ENCODE peak calls at places on chromosomes 6 and 20, in nine cellular contexts. T is heart left ventricle, P is body of pancreas, A is uterus, W is breast epithelium, J is transverse colon, E is tibial nerve, M is spleen, G is IMR-90. N is an unnamed sample.
A peak's percentile ranks its signal among the peaks of the same experiment; 100 is the strongest.

GRCh38 chr6:49453221-49453620 is 9.8 kb downstream of the MMUT start:
- DNase-seq in G (no peak), T (no peak), W (no peak), J (no peak), M (no peak), A (no peak), P (no peak), E (no peak), N (no peak)

GRCh38 chr20:22775671-22776139 is 191.3 kb upstream of the FOXA2 start:
- DNase-seq in T (no peak), P (no peak), A (no peak), M (no peak), G (peak; percentile 65), E (no peak), J (no peak), W (no peak), N (no peak)

GRCh38 chr6:116764557-116764960 is 960 bp downstream of the FAM162B start:
- DNase-seq in E (no peak), M (no peak), A (peak; percentile 17), W (no peak), J (no peak), G (peak; percentile 9), P (no peak), T (peak; percentile 19), N (peak; percentile 18)

GRCh38 chr6:84763397-84764331 is 734 bp downstream of the TBX18 start:
- DNase-seq in A (peak; percentile 39), J (no peak), T (no peak), G (peak; percentile 14), W (no peak), M (no peak), E (peak; percentile 51), P (no peak), N (no peak)

GRCh38 chr20:41395669-41396664 is 29.3 kb upstream of the EMILIN3 start:
- DNase-seq in E (no peak), M (no peak), J (no peak), W (no peak), A (no peak), P (no peak), T (peak; percentile 54), G (peak; percentile 10), N (no peak)

GRCh38 chr6:45491048-45491447 is 113.3 kb upstream of the SUPT3H start:
- DNase-seq in A (no peak), J (no peak), E (no peak), W (no peak), G (peak; percentile 68), M (no peak), P (no peak), T (no peak), N (no peak)

GRCh38 chr6:452301-453067 is 60.9 kb downstream of the IRF4 start:
- DNase-seq in T (no peak), M (no peak), J (no peak), P (peak; percentile 22), G (no peak), E (peak; percentile 27), A (no peak), W (no peak), N (no peak)

GRCh38 chr20:45406260-45407066 is 1.6 kb upstream of the DBNDD2 start:
- DNase-seq in P (peak; percentile 70), A (peak; percentile 78), W (peak; percentile 78), J (peak; percentile 84), M (peak; percentile 85), T (peak; percentile 91), G (no peak), E (peak; percentile 54), N (peak; percentile 61)

GRCh38 chr6:68990313-68990712 is 355.2 kb downstream of the ADGRB3 start:
- DNase-seq in G (no peak), P (no peak), M (no peak), A (no peak), E (no peak), T (no peak), J (no peak), W (no peak), N (no peak)

GRCh38 chr6:104686550-104687155 is 173.1 kb downstream of the HACE1 start:
- DNase-seq in M (no peak), J (no peak), E (no peak), T (no peak), G (no peak), W (no peak), P (no peak), A (no peak), N (no peak)

GRCh38 chr6:52087498-52087999 is at the start of gene PKHD1:
- DNase-seq in T (no peak), G (peak; percentile 13), J (peak; percentile 25), E (no peak), M (no peak), W (no peak), A (no peak), P (peak; percentile 74), N (no peak)

GRCh38 chr6:106360410-106360988 is at the start of gene CRYBG1:
- DNase-seq in A (peak; percentile 33), E (no peak), J (peak; percentile 86), G (no peak), M (peak; percentile 91), T (peak; percentile 25), P (peak; percentile 82), W (peak; percentile 83), N (peak; percentile 55)

GRCh38 chr6:32375739-32376529 is 4.2 kb upstream of the TSBP1 start:
- DNase-seq in J (no peak), G (no peak), T (no peak), E (no peak), P (no peak), M (no peak), W (no peak), A (no peak), N (no peak)

GRCh38 chr6:125597411-125598253 is 151.8 kb upstream of the HEY2 start:
- DNase-seq in P (peak; percentile 5), A (no peak), E (no peak), G (no peak), M (no peak), W (no peak), J (peak; percentile 48), T (no peak), N (no peak)

DNA sequence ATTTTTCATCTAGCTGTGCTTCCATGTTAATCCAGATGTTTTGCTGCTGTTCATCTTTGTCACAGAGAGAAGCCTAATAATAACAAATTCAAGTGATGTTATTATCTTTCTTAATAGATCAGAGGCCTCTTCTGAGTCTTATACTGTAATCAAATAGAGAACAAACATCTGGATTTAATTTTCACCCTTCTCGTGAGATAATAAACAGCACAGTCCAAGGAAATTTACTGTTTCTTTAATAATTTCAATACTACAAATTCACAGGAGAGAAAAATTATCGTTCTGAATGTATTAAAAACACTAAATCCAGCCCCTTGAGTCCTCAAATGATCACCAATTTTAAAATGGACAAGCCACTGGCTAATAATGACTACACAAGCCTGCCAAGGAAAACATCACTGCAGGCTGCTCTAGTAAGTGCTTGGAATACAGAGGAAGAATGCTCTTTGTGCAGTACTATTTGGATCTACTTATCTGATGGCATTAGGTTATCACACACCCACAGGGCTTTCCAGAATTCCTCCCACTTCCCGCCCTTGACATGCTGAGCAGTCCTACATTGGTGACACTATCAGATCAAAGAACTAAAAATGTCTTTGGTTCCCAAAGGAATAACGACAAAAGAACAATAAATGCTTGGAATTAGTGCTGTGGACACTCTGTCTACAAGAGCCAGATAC is 38.2 kb downstream of the SYNE1 start:
- DNase-seq in J (no peak), A (no peak), M (no peak), P (no peak), E (no peak), G (peak; percentile 21), W (no peak), T (peak; percentile 31), N (no peak)
- TF ChIP-seq POLR2A in J (no peak), A (no peak), M (no peak), P (no peak), E (no peak), G (no peak), W (no peak), T (no peak), N (no peak)

GRCh38 chr6:147274776-147275175 is 70.6 kb downstream of the STXBP5 start:
- DNase-seq in J (no peak), E (no peak), W (no peak), A (no peak), T (no peak), P (no peak), M (no peak), G (no peak), N (no peak)
- H3K27ac ChIP-seq in J (no peak overlapping the region), E (no peak overlapping the region), W (no peak overlapping the region), A (no peak overlapping the region), T (no peak overlapping the region), P (no peak overlapping the region), M (no peak overlapping the region), G (no peak overlapping the region), N (no peak overlapping the region)

DNA sequence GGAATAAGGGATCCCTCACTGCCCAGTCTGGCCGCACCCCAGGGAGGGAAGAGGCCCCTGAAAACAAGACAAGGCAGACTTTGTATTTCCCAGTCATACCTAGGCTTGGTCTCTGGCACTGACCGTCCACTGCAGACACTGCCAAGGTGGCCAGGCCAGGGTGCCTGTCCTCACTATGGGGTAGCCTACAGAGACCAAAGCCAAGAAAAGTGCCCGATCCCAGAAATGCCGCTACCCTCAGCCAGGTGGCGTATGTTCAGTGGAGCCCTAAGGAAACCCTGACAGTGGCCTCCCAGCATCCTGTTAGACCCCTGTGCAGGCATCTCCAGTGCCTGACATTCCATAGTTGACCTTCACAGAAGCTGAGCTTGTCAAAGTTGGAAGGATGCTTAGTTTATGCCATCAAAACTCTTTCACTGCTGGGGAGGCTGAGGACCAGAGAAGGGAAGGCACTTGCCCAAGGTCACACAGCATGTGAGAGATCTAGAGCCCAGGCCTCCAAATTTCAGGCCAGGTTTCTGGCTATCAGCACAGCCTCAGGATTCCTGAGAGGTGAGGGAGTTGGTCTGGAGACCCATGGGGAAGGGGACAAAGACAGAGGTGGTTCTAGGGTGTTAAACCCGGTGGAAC is 2.5 kb downstream of the SCRT2 start:
- DNase-seq in G (no peak), E (no peak), A (no peak), M (peak; percentile 54), P (no peak), W (no peak), J (no peak), T (no peak), N (no peak)
- TF ChIP-seq CTCF in G (peak; percentile 8), E (no peak), A (no peak), M (peak; percentile 27), P (no peak), W (no peak), J (no peak), T (no peak), N (peak; percentile 13)

GRCh38 chr20:36542019-36542488 is 735 bp downstream of the MYL9 start:
- DNase-seq in G (peak; percentile 70), T (peak; percentile 69), P (no peak), M (peak; percentile 61), W (no peak), J (peak; percentile 38), A (peak; percentile 74), E (no peak), N (no peak)

GRCh38 chr20:36542516-36543186 is 1.3 kb downstream of the MYL9 start:
- DNase-seq in T (no peak), G (no peak), E (no peak), A (no peak), P (no peak), J (no peak), M (peak; percentile 54), W (no peak), N (no peak)

GRCh38 chr20:36540551-36541211 is 638 bp upstream of the MYL9 start:
- DNase-seq in A (peak; percentile 54), W (no peak), E (no peak), T (peak; percentile 56), G (no peak), J (no peak), P (no peak), M (peak; percentile 52), N (no peak)

GRCh38 chr20:36543187-36544133 is 2.1 kb downstream of the MYL9 start:
- DNase-seq in T (peak; percentile 88), W (no peak), J (peak; percentile 60), E (peak; percentile 93), G (peak; percentile 83), P (peak; percentile 57), M (peak; percentile 67), A (peak; percentile 81), N (peak; percentile 80)

GRCh38 chr20:36541227-36542018 is at the start of gene MYL9:
- DNase-seq in J (peak; percentile 89), A (peak; percentile 94), P (peak; percentile 79), W (peak; percentile 87), M (peak; percentile 92), T (peak; percentile 95), G (peak; percentile 62), E (peak; percentile 94), N (peak; percentile 77)
- TF ChIP-seq POLR2A in J (peak; percentile 41), A (no peak), P (no peak), W (peak; percentile 49), M (no peak), T (no peak), G (peak; percentile 54), E (peak; percentile 80), N (no peak)

N was measured in right lobe of liver.